ENCODE peak calls at places on chromosomes 16 and 17, in ten cellular contexts. D is CD8-positive, alpha-beta T cell; V is cardiac muscle cell; Z is fibroblast of lung; F is fibroblast of mammary gland; Y is AG10803; I is LNCaP clone FGC; M is IMR-90; O is lower leg skin; L is lung. Q is an unnamed sample.

GRCh38 chr16:85903576-85903975 is 4.6 kb downstream of the IRF8 start:
- DNase-seq in D (no peak), V (no peak), Z (no peak), F (no peak), Y (no peak), I (no peak), M (no peak), O (no peak), L (no peak), Q (no peak)

GRCh38 chr17:11909348-11909747 is 87.9 kb downstream of the ZNF18 start:
- DNase-seq in D (no peak), V (no peak), Z (no peak), F (no peak), Y (no peak), I (no peak), M (no peak), O (no peak), L (no peak), Q (no peak)

GRCh38 chr17:7393613-7394451 is 493 bp downstream of the PLSCR3 start:
- DNase-seq in D (peak; percentile 68), V (peak; percentile 16), Z (no peak), F (no peak), Y (no peak), I (no peak), M (no peak), O (no peak), L (no peak), Q (no peak)

GRCh38 chr17:2700031-2700490 is 11.5 kb downstream of the CLUH start:
- DNase-seq in D (no peak), V (no peak), Z (no peak), F (no peak), Y (no peak), I (no peak), M (no peak), O (peak; percentile 61), L (no peak), Q (no peak)

GRCh38 chr17:75265614-75266314 is 4.1 kb downstream of the MRPS7 start:
- DNase-seq in D (no peak), V (no peak), Z (no peak), F (no peak), Y (no peak), I (no peak), M (no peak), O (no peak), L (no peak), Q (no peak)

GRCh38 chr16:86432691-86433090 is 77.6 kb upstream of the FOXF1 start:
- DNase-seq in D (no peak), V (no peak), Z (peak; percentile 79), F (no peak), Y (no peak), I (no peak), M (no peak), O (no peak), L (no peak), Q (peak; percentile 86)

GRCh38 chr16:84800118-84800517 is 19.7 kb upstream of the CRISPLD2 start:
- DNase-seq in D (no peak), V (peak; percentile 12), Z (no peak), F (no peak), Y (no peak), I (no peak), M (no peak), O (no peak), L (no peak), Q (no peak)

GRCh38 chr16:17529982-17530760 is 59.4 kb upstream of the XYLT1 start:
- DNase-seq in D (peak; percentile 26), V (no peak), Z (no peak), F (no peak), Y (no peak), I (no peak), M (no peak), O (no peak), L (no peak), Q (no peak)

GRCh38 chr16:89525146-89525913 is 17.1 kb downstream of the SPG7 start:
- DNase-seq in D (no peak), V (no peak), Z (no peak), F (no peak), Y (no peak), I (no peak), M (no peak), O (no peak), L (no peak), Q (no peak)

GRCh38 chr17:42247734-42248133 is 28.5 kb downstream of the STAT5B start:
- DNase-seq in D (no peak), V (peak; percentile 88), Z (peak; percentile 77), F (peak; percentile 82), Y (peak; percentile 86), I (no peak), M (peak; percentile 81), O (no peak), L (no peak), Q (peak; percentile 93)

DNA sequence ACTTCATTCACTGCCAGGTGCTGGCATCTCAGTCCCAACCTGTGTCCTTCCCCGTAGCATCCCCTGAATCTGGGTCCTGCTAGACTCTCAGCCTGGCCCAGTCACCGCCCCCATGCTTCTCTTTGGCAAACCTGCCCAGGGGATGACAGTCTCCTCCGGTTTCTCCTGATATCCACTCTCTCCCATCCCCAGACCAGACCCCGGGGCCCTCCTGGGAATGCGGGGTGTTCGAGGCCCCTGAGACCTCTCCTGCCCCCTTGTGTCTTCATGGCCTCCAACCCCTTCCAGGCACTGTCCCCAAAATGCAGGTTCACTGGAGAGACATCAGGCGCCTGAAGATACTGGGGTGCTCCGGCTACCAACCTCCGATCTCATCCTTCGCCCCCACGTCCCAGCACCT is 544 bp downstream of the STX1B start:
- DNase-seq in D (no peak), V (no peak), Z (no peak), F (no peak), Y (no peak), I (no peak), M (no peak), O (peak; percentile 80), L (no peak), Q (no peak)
- H3K4me3 ChIP-seq in D (no peak overlapping the region), V (peak overlapping the region; percentile 46), Z (peak overlapping the region; percentile 57), F (peak overlapping the region; percentile 44), Y (peak overlapping the region; percentile 56), I (no peak overlapping the region), M (peak overlapping the region; percentile 62), O (no peak overlapping the region), L (no peak overlapping the region), Q (no peak overlapping the region)

DNA sequence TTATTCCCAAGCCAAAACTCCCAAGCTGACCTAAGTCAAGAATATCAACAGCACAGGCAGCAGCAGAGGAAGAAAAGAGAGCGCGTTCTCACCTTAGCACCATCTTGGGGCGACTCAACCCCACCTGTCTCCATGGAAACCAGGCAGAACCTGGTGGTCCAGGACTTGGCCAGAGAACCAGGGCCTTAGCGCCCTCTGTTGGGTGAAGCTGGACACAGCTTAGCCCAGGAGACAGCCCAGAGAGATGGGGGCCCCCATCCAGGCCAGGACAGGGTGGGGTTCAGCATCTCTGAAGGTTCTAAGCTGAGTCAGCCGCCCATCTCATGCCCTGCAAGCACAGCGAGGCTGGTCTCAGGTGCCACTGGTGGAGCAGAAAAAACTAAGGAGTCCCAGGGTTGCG is 60.1 kb upstream of the TMEM132E start:
- DNase-seq in D (no peak), V (peak; percentile 4), Z (no peak), F (peak; percentile 9), Y (no peak), I (no peak), M (no peak), O (no peak), L (no peak), Q (no peak)
- TF ChIP-seq CTCF in D (no peak), V (peak; percentile 58), Z (peak; percentile 26), F (peak; percentile 43), Y (peak; percentile 13), I (peak; percentile 34), M (peak; percentile 10), O (no peak), L (no peak), Q (peak; percentile 47)

GRCh38 chr16:13392341-13392740 is 490.9 kb downstream of the SHISA9 start:
- DNase-seq in D (no peak), V (no peak), Z (no peak), F (no peak), Y (no peak), I (no peak), M (no peak), O (no peak), L (no peak), Q (no peak)

GRCh38 chr16:13401631-13402030 is 500.2 kb downstream of the SHISA9 start:
- DNase-seq in D (no peak), V (no peak), Z (no peak), F (no peak), Y (no peak), I (no peak), M (no peak), O (no peak), L (no peak), Q (no peak)

GRCh38 chr16:13402601-13403000 is 501.2 kb downstream of the SHISA9 start:
- DNase-seq in D (no peak), V (no peak), Z (no peak), F (no peak), Y (no peak), I (no peak), M (no peak), O (no peak), L (no peak), Q (no peak)

GRCh38 chr16:13393816-13394215 is 492.4 kb downstream of the SHISA9 start:
- DNase-seq in D (no peak), V (no peak), Z (no peak), F (no peak), Y (no peak), I (no peak), M (no peak), O (no peak), L (no peak), Q (no peak)

DNA sequence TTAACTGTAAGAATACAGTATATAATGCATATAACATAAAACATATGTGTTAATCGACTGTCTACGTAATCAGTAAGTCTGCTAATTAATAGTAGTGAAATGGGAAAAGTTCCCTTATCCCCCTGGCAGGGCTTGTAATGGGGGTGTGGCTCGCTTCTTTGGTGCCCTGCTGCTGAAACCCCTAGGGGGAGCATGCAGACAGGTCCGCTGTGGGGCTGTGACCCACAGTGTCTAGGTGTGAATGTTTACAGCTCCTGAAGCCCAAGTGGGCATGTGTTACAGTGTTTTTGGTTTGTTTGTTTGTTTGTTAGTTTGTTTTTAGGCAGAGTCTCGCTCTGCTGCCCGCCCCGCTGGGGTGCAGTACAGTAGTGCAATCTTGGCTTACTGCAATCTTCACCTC is 495.7 kb downstream of the SHISA9 start:
- DNase-seq in D (no peak), V (no peak), Z (no peak), F (no peak), Y (no peak), I (no peak), M (no peak), O (no peak), L (no peak), Q (no peak)
- H3K4me3 ChIP-seq in D (no peak overlapping the region), V (no peak overlapping the region), Z (no peak overlapping the region), F (no peak overlapping the region), Y (no peak overlapping the region), I (no peak overlapping the region), M (no peak overlapping the region), O (no peak overlapping the region), L (no peak overlapping the region), Q (no peak overlapping the region)

DNA sequence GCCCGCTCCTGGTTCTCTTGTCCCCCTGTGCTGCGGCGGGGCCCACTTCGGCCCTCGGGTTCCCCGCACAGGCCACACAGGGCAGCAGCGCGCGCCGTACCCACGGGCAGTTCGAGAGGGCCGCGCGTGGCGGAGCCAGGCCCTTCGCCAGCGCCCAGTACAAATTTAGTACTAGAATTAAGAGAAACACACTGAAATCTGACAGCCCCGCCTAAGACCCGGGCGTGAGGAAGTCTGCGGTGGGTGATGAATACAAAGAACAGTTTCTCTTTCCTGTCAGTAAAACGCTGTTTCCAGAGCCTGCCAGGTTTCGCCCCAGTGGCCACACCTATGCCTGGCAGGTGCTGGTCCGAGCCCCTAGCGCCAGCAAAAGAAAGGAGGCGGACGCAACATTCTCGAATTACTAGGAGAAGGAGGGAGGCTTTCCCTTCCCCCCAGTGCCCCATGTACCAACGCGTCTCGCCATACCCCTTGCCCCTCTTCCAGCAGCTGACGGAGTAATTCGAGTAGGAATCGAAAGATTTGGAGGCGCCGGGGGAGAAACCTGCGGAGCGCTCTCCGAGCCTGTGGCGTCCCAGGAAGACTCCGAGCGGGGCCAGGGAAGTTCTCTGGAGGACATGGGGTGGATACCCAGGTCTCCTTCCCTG is 591 bp upstream of the SLFN5 start:
- DNase-seq in D (peak; percentile 84), V (peak; percentile 40), Z (no peak), F (peak; percentile 33), Y (peak; percentile 46), I (peak; percentile 63), M (peak; percentile 32), O (peak; percentile 92), L (peak; percentile 80), Q (no peak)
- TF ChIP-seq CTCF in D (peak; percentile 70), V (peak; percentile 7), Z (peak; percentile 8), F (no peak), Y (no peak), I (peak; percentile 24), M (no peak), O (no peak), L (no peak), Q (peak; percentile 24)